ENCODE peak calls at places on chromosome 14, in ten cellular contexts. L, X, V, J, M, Z, N, E, O and B are unnamed samples.

GRCh38 chr14:102140750-102141145 is 1.1 kb downstream of the WDR20 start:
- DNase-seq in L (no peak), X (no peak), V (no peak), J (peak; percentile 8), M (no peak), Z (no peak), N (no peak), E (no peak), O (no peak), B (peak; percentile 7)

GRCh38 chr14:77459072-77459723 is 1.3 kb downstream of the AHSA1 start:
- DNase-seq in L (peak; percentile 85), X (peak; percentile 74), V (peak; percentile 66), J (peak; percentile 90), M (peak; percentile 63), Z (peak; percentile 67), N (peak; percentile 48), E (peak; percentile 57), O (peak; percentile 66), B (peak; percentile 81)

GRCh38 chr14:41062826-41063225 is 543.9 kb upstream of the LRFN5 start:
- DNase-seq in L (no peak), X (no peak), V (no peak), J (no peak), M (no peak), Z (no peak), N (no peak), E (peak; percentile 26), O (no peak), B (peak; percentile 56)

GRCh38 chr14:58978336-58978735 is 210.1 kb upstream of the DAAM1 start:
- DNase-seq in L (no peak), X (no peak), V (no peak), J (peak; percentile 30), M (no peak), Z (no peak), N (peak; percentile 66), E (peak; percentile 53), O (no peak), B (no peak)

GRCh38 chr14:100341301-100342031 is 18.3 kb downstream of the SLC25A47 start:
- DNase-seq in L (peak; percentile 87), X (no peak), V (peak; percentile 41), J (peak; percentile 93), M (peak; percentile 14), Z (peak; percentile 75), N (peak; percentile 48), E (peak; percentile 78), O (no peak), B (peak; percentile 76)

GRCh38 chr14:92728781-92729364 is 19.6 kb downstream of the LGMN start:
- DNase-seq in L (peak; percentile 54), X (no peak), V (peak; percentile 61), J (peak; percentile 77), M (no peak), Z (no peak), N (no peak), E (peak; percentile 68), O (no peak), B (peak; percentile 30)

GRCh38 chr14:101707285-101707842 is 54.1 kb upstream of the PPP2R5C start:
- DNase-seq in L (peak; percentile 66), X (peak; percentile 62), V (no peak), J (peak; percentile 94), M (peak; percentile 83), Z (peak; percentile 68), N (peak; percentile 59), E (peak; percentile 73), O (peak; percentile 74), B (peak; percentile 83)

GRCh38 chr14:64387232-64387737 is 868 bp upstream of the MTHFD1 start:
- DNase-seq in L (peak; percentile 1), X (no peak), V (no peak), J (peak; percentile 35), M (peak; percentile 52), Z (peak; percentile 41), N (peak; percentile 29), E (peak; percentile 34), O (no peak), B (peak; percentile 35)

GRCh38 chr14:81269100-81269978 is 48.6 kb upstream of the GTF2A1 start:
- DNase-seq in L (peak; percentile 69), X (peak; percentile 37), V (no peak), J (peak; percentile 84), M (peak; percentile 74), Z (peak; percentile 77), N (no peak), E (peak; percentile 57), O (no peak), B (peak; percentile 68)

GRCh38 chr14:60616326-60617044 is 32.8 kb downstream of the SIX1 start:
- DNase-seq in L (no peak), X (no peak), V (no peak), J (peak; percentile 53), M (no peak), Z (no peak), N (no peak), E (no peak), O (no peak), B (no peak)

GRCh38 chr14:99968156-99968920 is 96.9 kb upstream of the EVL start:
- DNase-seq in L (peak; percentile 67), X (peak; percentile 34), V (no peak), J (peak; percentile 72), M (no peak), Z (no peak), N (no peak), E (peak; percentile 96), O (no peak), B (peak; percentile 92)

GRCh38 chr14:99793213-99794155 is at the start of gene EML1:
- DNase-seq in L (peak; percentile 53), X (peak; percentile 94), V (peak; percentile 83), J (peak; percentile 77), M (peak; percentile 99), Z (peak; percentile 88), N (peak; percentile 88), E (peak; percentile 76), O (peak; percentile 65), B (peak; percentile 71)

GRCh38 chr14:89807151-89807550 is 147.4 kb downstream of the EFCAB11 start:
- DNase-seq in L (no peak), X (no peak), V (no peak), J (no peak), M (no peak), Z (no peak), N (no peak), E (no peak), O (no peak), B (no peak)

GRCh38 chr14:55129428-55130193 is 559 bp downstream of the LGALS3 start:
- DNase-seq in L (peak; percentile 73), X (peak; percentile 45), V (peak; percentile 70), J (peak; percentile 80), M (peak; percentile 81), Z (peak; percentile 82), N (peak; percentile 76), E (peak; percentile 71), O (peak; percentile 67), B (peak; percentile 77)

GRCh38 chr14:105076805-105077648 is 11.8 kb upstream of the GPR132 start:
- DNase-seq in L (no peak), X (no peak), V (no peak), J (no peak), M (no peak), Z (no peak), N (no peak), E (no peak), O (peak; percentile 52), B (no peak)

GRCh38 chr14:96497087-96497486 is 5.1 kb upstream of the PAPOLA start:
- DNase-seq in L (no peak), X (no peak), V (no peak), J (peak; percentile 5), M (no peak), Z (no peak), N (no peak), E (no peak), O (no peak), B (no peak)

DNA sequence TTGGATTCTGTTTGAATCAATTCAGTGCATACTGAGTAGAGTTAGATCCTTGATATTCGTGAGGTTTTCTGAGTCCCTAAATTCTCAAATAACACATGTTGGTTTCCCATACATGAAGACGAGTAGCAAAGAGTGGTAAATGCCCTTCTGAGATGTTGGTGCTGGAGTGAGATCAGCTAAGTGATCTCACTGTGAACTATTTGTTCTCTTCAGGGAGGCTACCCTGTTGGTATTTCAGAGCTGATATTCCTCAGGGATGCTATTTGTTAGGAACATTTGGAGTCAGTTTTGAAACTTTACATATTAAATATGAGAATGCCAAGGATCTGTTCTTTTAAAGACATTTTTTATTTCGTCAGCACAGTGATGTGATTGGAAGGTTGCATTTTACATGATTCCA is 54.7 kb downstream of the SUSD6 start:
- DNase-seq in L (no peak), X (no peak), V (no peak), J (no peak), M (no peak), Z (no peak), N (no peak), E (no peak), O (no peak), B (peak; percentile 14)
- H3K4me3 ChIP-seq in L (no peak overlapping the region), X (no peak overlapping the region), V (no peak overlapping the region), J (no peak overlapping the region), M (no peak overlapping the region), Z (no peak overlapping the region), N (no peak overlapping the region), E (no peak overlapping the region), O (no peak overlapping the region), B (no peak overlapping the region)

DNA sequence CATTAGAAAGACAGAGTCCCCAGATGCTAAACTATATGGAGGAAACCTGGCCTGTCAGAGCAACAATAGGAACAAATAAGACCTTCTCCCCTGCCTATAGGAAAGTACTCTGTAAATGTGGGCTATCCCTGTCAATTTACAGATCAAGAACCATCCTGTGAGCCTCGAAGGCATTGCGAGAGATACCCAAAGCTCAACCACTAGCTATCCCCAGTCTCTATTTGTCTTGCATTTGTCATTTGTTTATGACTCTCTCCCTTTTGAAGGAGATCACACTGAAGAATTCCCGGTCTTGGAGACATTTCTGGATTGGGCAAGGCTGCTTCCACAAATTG is 42.7 kb upstream of the DHRS4 start:
- DNase-seq in L (no peak), X (no peak), V (no peak), J (no peak), M (no peak), Z (no peak), N (no peak), E (no peak), O (no peak), B (no peak)
- TF ChIP-seq CTCF in L (no peak), X (no peak), V (no peak), J (no peak), M (no peak), Z (no peak), N (no peak), E (no peak), O (no peak), B (no peak)

GRCh38 chr14:71290301-71290700 is 383.0 kb downstream of the PCNX1 start:
- DNase-seq in L (no peak), X (no peak), V (no peak), J (no peak), M (no peak), Z (no peak), N (no peak), E (peak; percentile 7), O (no peak), B (peak; percentile 30)
- H3K4me3 ChIP-seq in L (no peak overlapping the region), X (no peak overlapping the region), V (no peak overlapping the region), J (no peak overlapping the region), M (no peak overlapping the region), Z (no peak overlapping the region), N (no peak overlapping the region), E (no peak overlapping the region), O (no peak overlapping the region), B (no peak overlapping the region)

DNA sequence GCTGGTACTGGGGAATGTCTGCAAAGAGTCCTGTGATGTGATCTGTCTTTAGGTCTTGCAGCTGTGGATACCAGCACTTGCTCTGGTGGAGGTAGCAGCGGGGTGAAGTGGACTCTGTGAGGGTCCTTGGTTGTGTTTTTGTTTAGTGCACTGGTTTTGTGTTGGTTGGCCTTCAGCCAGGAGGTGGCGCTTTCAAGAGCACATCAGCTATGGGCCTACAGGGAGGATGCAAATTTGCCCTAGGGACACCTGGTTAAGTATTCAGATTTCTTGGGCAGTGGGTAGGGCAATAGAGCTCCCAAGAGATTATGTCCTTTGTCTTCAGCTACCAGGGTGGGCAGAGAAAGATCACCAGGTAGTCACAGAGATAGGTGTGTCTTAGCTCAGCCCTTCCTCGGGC is 63.8 kb downstream of the PTGER2 start:
- DNase-seq in L (no peak), X (peak; percentile 18), V (no peak), J (no peak), M (no peak), Z (no peak), N (no peak), E (no peak), O (no peak), B (no peak)
- TF ChIP-seq CTCF in L (no peak), X (peak; percentile 24), V (no peak), J (no peak), M (no peak), Z (no peak), N (no peak), E (no peak), O (no peak), B (no peak)